ENCODE peak calls at places on chromosomes 4 and X, in nine cellular contexts. Q is HT-29; T is AG10803; H is cerebellum; U is stimulated activated CD4-positive, alpha-beta T cell treated with anti-CD3 and anti-CD28 coated beads, Interleukin-12 subunit alpha, Interleukin-12 subunit beta, amount 100 ng/mL, for 48 hours; V is AG09319; D is NCI-H774; A is H9; R is GM20000. S is an unnamed sample.

GRCh38 chrX:111445485-111445884 is 33.5 kb upstream of the DCX start:
- DNase-seq in V (no peak), U (no peak), R (peak), T (peak), A (no peak), H (peak), Q (peak), D (peak), S (peak)

GRCh38 chrX:7926501-7926900 is 712 bp downstream of the PNPLA4 start:
- DNase-seq in T (no peak), D (no peak), R (no peak), H (no peak), U (no peak), A (no peak), Q (no peak), V (no peak), S (no peak)

GRCh38 chrX:101078716-101079115 is at the start of gene TMEM35A:
- DNase-seq in A (peak), U (no peak), H (peak), D (no peak), V (no peak), T (peak), Q (no peak), R (no peak), S (peak)

GRCh38 chr4:83860200-83860599 is 324.3 kb downstream of the GPAT3 start:
- DNase-seq in A (no peak), U (no peak), D (no peak), H (no peak), Q (no peak), R (no peak), V (no peak), T (no peak), S (no peak)

GRCh38 chr4:140743194-140743931 is 12.8 kb downstream of the TBC1D9 start:
- DNase-seq in H (no peak), Q (peak), R (peak), A (no peak), V (no peak), T (peak), D (no peak), U (no peak), S (peak)

GRCh38 chr4:147826288-147826646 is 94.4 kb downstream of the ARHGAP10 start:
- DNase-seq in D (no peak), U (no peak), V (no peak), A (no peak), Q (no peak), R (no peak), H (no peak), T (no peak), S (no peak)

GRCh38 chr4:176443117-176443516 is 123.4 kb downstream of the SPCS3 start:
- DNase-seq in T (peak), D (no peak), A (no peak), H (no peak), Q (no peak), U (no peak), R (no peak), V (peak), S (no peak)

GRCh38 chr4:12138478-12138877 is 709.8 kb upstream of the HS3ST1 start:
- DNase-seq in T (no peak), R (no peak), U (no peak), Q (no peak), D (no peak), A (no peak), V (no peak), H (no peak), S (no peak)

GRCh38 chr4:121765941-121766538 is 1.1 kb upstream of the SMIM43 start:
- DNase-seq in H (no peak), D (no peak), T (no peak), V (no peak), U (no peak), R (no peak), Q (no peak), A (peak), S (peak)

GRCh38 chr4:73869130-73870055 is at the start of gene CXCL1:
- DNase-seq in T (no peak), V (no peak), U (no peak), Q (peak), H (no peak), R (no peak), A (peak), D (peak), S (peak)

GRCh38 chrX:51837926-51838325 is 55.5 kb upstream of the MAGED1 start:
- DNase-seq in T (peak), A (no peak), V (peak), H (no peak), D (no peak), U (no peak), R (no peak), Q (peak), S (no peak)

GRCh38 chr4:46506876-46507275 is 116.9 kb upstream of the GABRA2 start:
- DNase-seq in R (no peak), D (no peak), Q (peak), A (no peak), T (no peak), U (no peak), V (no peak), H (no peak), S (peak)

GRCh38 chr4:142314686-142315085 is 531.4 kb downstream of the INPP4B start:
- DNase-seq in R (no peak), Q (peak), D (no peak), V (no peak), U (no peak), T (no peak), H (no peak), A (no peak), S (no peak)

GRCh38 chrX:139811942-139812629 is 104.1 kb upstream of the MCF2 start:
- DNase-seq in A (no peak), U (no peak), D (no peak), H (no peak), R (peak), V (no peak), Q (no peak), T (no peak), S (no peak)

GRCh38 chrX:115499112-115499805 is 61.7 kb upstream of the PLS3 start:
- DNase-seq in T (no peak), Q (no peak), U (no peak), A (no peak), V (no peak), R (peak), H (no peak), D (no peak), S (no peak)

GRCh38 chrX:118698516-118699247 is 28.7 kb upstream of the IL13RA1 start:
- DNase-seq in T (peak), Q (no peak), D (no peak), H (no peak), R (no peak), U (no peak), A (no peak), V (no peak), S (no peak)

GRCh38 chrX:153441296-153441695 is 4.6 kb downstream of the TREX2 start:
- DNase-seq in A (no peak), Q (no peak), U (no peak), R (no peak), D (no peak), H (no peak), V (no peak), T (no peak), S (no peak)

GRCh38 chr4:6250235-6250983 is 19.2 kb upstream of the WFS1 start:
- DNase-seq in U (no peak), H (peak), A (peak), R (peak), V (no peak), D (peak), Q (peak), T (peak), S (peak)

GRCh38 chr4:120017939-120018692 is 48.5 kb downstream of the MAD2L1 start:
- DNase-seq in R (no peak), U (no peak), D (no peak), V (no peak), H (no peak), A (no peak), T (no peak), Q (no peak), S (no peak)

GRCh38 chrX:7143076-7143475 is 4.4 kb upstream of the STS start:
- DNase-seq in A (no peak), R (no peak), T (no peak), Q (no peak), V (no peak), U (no peak), D (no peak), H (no peak), S (no peak)

GRCh38 chr4:57148831-57149230 is 38.6 kb upstream of the IGFBP7 start:
- DNase-seq in D (no peak), Q (no peak), R (no peak), H (no peak), U (no peak), T (peak), V (no peak), A (no peak), S (no peak)

GRCh38 chrX:106391284-106391852 is 220.4 kb upstream of the RADX start:
- DNase-seq in D (no peak), U (no peak), Q (no peak), R (no peak), H (no peak), T (no peak), V (no peak), A (no peak), S (no peak)

GRCh38 chrX:77742788-77743476 is 43.1 kb downstream of the ATRX start:
- DNase-seq in R (no peak), Q (no peak), U (no peak), T (peak), H (peak), A (no peak), V (no peak), D (no peak), S (no peak)

GRCh38 chrX:151153086-151153485 is 23.3 kb upstream of the GPR50 start:
- DNase-seq in A (peak), U (no peak), D (peak), H (no peak), R (no peak), V (no peak), Q (peak), T (peak), S (peak)

S was measured in retina.